ENCODE peak calls at places on chromosome 5, in six cellular contexts. Q, Z, F, J, X and N are unnamed samples.

GRCh38 chr5:84729326-84729725 is 344.6 kb upstream of the EDIL3 start:
- DNase-seq in Q (no peak), Z (peak), F (no peak), J (no peak), X (no peak), N (peak)

GRCh38 chr5:163221581-163221980 is 215.8 kb upstream of the CCNG1 start:
- DNase-seq in Q (no peak), Z (no peak), F (no peak), J (no peak), X (no peak), N (no peak)

GRCh38 chr5:167217097-167217743 is 1074.2 kb upstream of the WWC1 start:
- DNase-seq in Q (no peak), Z (no peak), F (no peak), J (no peak), X (no peak), N (no peak)

GRCh38 chr5:88438006-88438405 is 169.4 kb upstream of the TMEM161B start:
- DNase-seq in Q (no peak), Z (no peak), F (no peak), J (no peak), X (no peak), N (no peak)

GRCh38 chr5:93622240-93622885 is 39.3 kb downstream of the NR2F1 start:
- DNase-seq in Q (no peak), Z (peak), F (no peak), J (no peak), X (peak), N (peak)

GRCh38 chr5:111562566-111562965 is 50.2 kb upstream of the STARD4 start:
- DNase-seq in Q (no peak), Z (no peak), F (no peak), J (no peak), X (no peak), N (no peak)

GRCh38 chr5:75405296-75405695 is 68.3 kb downstream of the HMGCR start:
- DNase-seq in Q (no peak), Z (peak), F (no peak), J (no peak), X (no peak), N (peak)

GRCh38 chr5:41835625-41836024 is 34.6 kb downstream of the OXCT1 start:
- DNase-seq in Q (peak), Z (peak), F (peak), J (no peak), X (no peak), N (peak)

GRCh38 chr5:34914671-34915138 is 599 bp downstream of the RAD1 start:
- DNase-seq in Q (no peak), Z (peak), F (peak), J (no peak), X (peak), N (peak)

GRCh38 chr5:109585012-109585599 is 104.6 kb upstream of the MAN2A1 start:
- DNase-seq in Q (no peak), Z (no peak), F (no peak), J (no peak), X (peak), N (peak)

GRCh38 chr5:120463991-120464626 is at the start of gene PRR16:
- DNase-seq in Q (peak), Z (peak), F (peak), J (peak), X (peak), N (peak)

GRCh38 chr5:116492016-116492623 is 82.5 kb downstream of the SEMA6A start:
- DNase-seq in Q (no peak), Z (peak), F (no peak), J (no peak), X (no peak), N (peak)

GRCh38 chr5:3167473-3167872 is 416.0 kb upstream of the IRX2 start:
- DNase-seq in Q (no peak), Z (no peak), F (no peak), J (no peak), X (no peak), N (no peak)

GRCh38 chr5:912356-913091 is 19.8 kb downstream of the TRIP13 start:
- DNase-seq in Q (peak), Z (peak), F (no peak), J (no peak), X (peak), N (peak)

GRCh38 chr5:79173626-79174025 is 62.0 kb downstream of the BHMT start:
- DNase-seq in Q (no peak), Z (no peak), F (no peak), J (no peak), X (no peak), N (no peak)

GRCh38 chr5:121485261-121485660 is 366.4 kb upstream of the FTMT start:
- DNase-seq in Q (no peak), Z (no peak), F (no peak), J (no peak), X (no peak), N (no peak)

GRCh38 chr5:124654418-124654817 is 92.0 kb downstream of the ZNF608 start:
- DNase-seq in Q (no peak), Z (no peak), F (no peak), J (no peak), X (no peak), N (no peak)

GRCh38 chr5:150815010-150815409 is 31.3 kb upstream of the IRGM start:
- DNase-seq in Q (no peak), Z (no peak), F (no peak), J (no peak), X (no peak), N (no peak)

GRCh38 chr5:36017004-36017403 is 25.8 kb upstream of the UGT3A1 start:
- DNase-seq in Q (no peak), Z (no peak), F (no peak), J (no peak), X (no peak), N (no peak)

GRCh38 chr5:178940569-178941360 is at the start of gene ZNF454:
- DNase-seq in Q (peak), Z (peak), F (no peak), J (peak), X (peak), N (no peak)

GRCh38 chr5:1666812-1667588 is 132.6 kb downstream of the MRPL36 start:
- DNase-seq in Q (peak), Z (no peak), F (peak), J (no peak), X (no peak), N (no peak)

GRCh38 chr5:149114403-149115312 is 26.6 kb upstream of the ABLIM3 start:
- DNase-seq in Q (peak), Z (peak), F (peak), J (no peak), X (peak), N (peak)

GRCh38 chr5:19067741-19068140 is 920.3 kb downstream of the CDH18 start:
- DNase-seq in Q (no peak), Z (no peak), F (no peak), J (no peak), X (no peak), N (no peak)

GRCh38 chr5:130875673-130876072 is 289.4 kb downstream of the HINT1 start:
- DNase-seq in Q (no peak), Z (no peak), F (no peak), J (no peak), X (no peak), N (no peak)
- H3K4ac ChIP-seq in Q (no peak), Z (no peak), F (no peak), J (no peak), X (no peak), N (no peak)

DNA sequence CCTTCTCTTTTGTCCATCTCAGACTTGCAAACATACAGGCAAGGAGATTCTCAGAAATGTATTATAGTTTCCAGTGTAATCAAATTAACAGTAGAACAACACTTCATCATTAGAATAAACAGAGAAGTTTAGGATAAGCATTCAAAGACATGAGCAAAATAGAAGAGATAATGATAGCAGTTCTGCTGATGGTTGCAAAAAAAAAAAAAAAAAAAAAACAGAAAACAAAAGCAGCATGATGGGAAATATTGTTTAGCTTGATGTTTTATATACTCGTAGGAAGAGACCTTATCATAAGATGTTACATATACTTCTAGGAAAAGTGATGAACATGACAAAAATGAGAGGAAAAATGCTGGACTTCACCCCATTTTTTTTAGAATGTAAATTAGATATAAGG is 1356.2 kb downstream of the MAT2B start:
- DNase-seq in Q (no peak), Z (no peak), F (no peak), J (no peak), X (no peak), N (no peak)
- H4K8ac ChIP-seq in Q (no peak), Z (no peak), F (no peak), J (no peak), X (no peak), N (no peak)

DNA sequence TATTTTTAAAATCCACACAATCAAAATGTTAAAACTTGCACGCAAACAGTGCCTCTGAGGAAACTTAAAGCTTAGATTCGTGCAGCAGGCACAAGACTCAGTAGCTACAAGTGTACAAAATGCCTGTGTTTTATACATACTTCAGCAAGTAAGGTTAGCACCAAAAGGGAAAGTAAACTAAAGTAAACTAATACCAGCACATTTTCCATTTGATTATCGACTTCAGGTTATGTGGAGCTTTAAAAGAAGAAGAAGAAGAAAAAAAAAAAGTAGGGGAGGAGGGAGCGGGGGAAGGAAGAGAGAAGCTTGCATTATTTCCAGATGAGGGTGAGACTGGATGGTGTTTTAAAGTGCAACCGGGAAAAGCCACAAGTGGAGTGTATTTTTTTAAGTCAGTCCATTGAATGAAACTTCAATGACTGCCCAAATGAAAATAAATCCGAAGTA is 583 bp upstream of the ADAMTS6 start:
- DNase-seq in Q (no peak), Z (peak), F (no peak), J (no peak), X (no peak), N (peak)
- H3K14ac ChIP-seq in Q (no peak), Z (peak), F (no peak), J (no peak), X (no peak), N (no peak)

GRCh38 chr5:177087707-177088005 is 941 bp downstream of the FGFR4 start:
- DNase-seq in Q (no peak), Z (no peak), F (peak), J (no peak), X (no peak), N (no peak)

GRCh38 chr5:177089825-177090641 is 3.3 kb downstream of the FGFR4 start:
- DNase-seq in Q (no peak), Z (no peak), F (no peak), J (no peak), X (no peak), N (no peak)

GRCh38 chr5:177089146-177089545 is 2.4 kb downstream of the FGFR4 start:
- DNase-seq in Q (no peak), Z (no peak), F (no peak), J (no peak), X (no peak), N (peak)

GRCh38 chr5:177085985-177086917 is at the start of gene FGFR4:
- DNase-seq in Q (peak), Z (peak), F (peak), J (peak), X (peak), N (peak)

GRCh38 chr5:177086918-177087706 is 397 bp downstream of the FGFR4 start:
- DNase-seq in Q (peak), Z (no peak), F (peak), J (peak), X (no peak), N (peak)
- H3K4ac ChIP-seq in Q (no peak), Z (no peak), F (no peak), J (peak), X (peak), N (peak)